ENCODE peak calls at places on chromosomes 3 and 15, in six cellular contexts. J is SK-N-MC, V is aorta, A is GM12865, Q is endothelial cell of umbilical vein, F is heart left ventricle. R is an unnamed sample.

GRCh38 chr3:168812234-168812633 is 716.5 kb upstream of the GOLIM4 start:
- DNase-seq in J (no peak), V (no peak), A (no peak), Q (no peak), F (no peak), R (no peak)

GRCh38 chr3:58021962-58022361 is 13.7 kb downstream of the FLNB start:
- DNase-seq in J (no peak), V (no peak), A (no peak), Q (no peak), F (no peak), R (no peak)

GRCh38 chr3:194314669-194315068 is 36.5 kb downstream of the CPN2 start:
- DNase-seq in J (no peak), V (peak), A (no peak), Q (no peak), F (no peak), R (no peak)

GRCh38 chr3:126341755-126342150 is 15.5 kb downstream of the KLF15 start:
- DNase-seq in J (no peak), V (no peak), A (no peak), Q (no peak), F (no peak), R (no peak)

GRCh38 chr3:63774776-63775175 is 44.3 kb upstream of the C3orf49 start:
- DNase-seq in J (no peak), V (no peak), A (no peak), Q (no peak), F (no peak), R (no peak)

GRCh38 chr3:25035511-25035910 is 392.6 kb upstream of the RARB start:
- DNase-seq in J (no peak), V (no peak), A (no peak), Q (no peak), F (no peak), R (no peak)

GRCh38 chr3:1118074-1118473 is 25.2 kb downstream of the CNTN6 start:
- DNase-seq in J (no peak), V (no peak), A (no peak), Q (no peak), F (no peak), R (no peak)

GRCh38 chr3:35224571-35225280 is 414.6 kb upstream of the ARPP21 start:
- DNase-seq in J (no peak), V (no peak), A (no peak), Q (no peak), F (no peak), R (no peak)

GRCh38 chr3:125146601-125147490 is 65.7 kb downstream of the SLC12A8 start:
- DNase-seq in J (no peak), V (no peak), A (peak), Q (no peak), F (no peak), R (no peak)

GRCh38 chr3:12557472-12558105 is 702 bp downstream of the MKRN2 start:
- DNase-seq in J (no peak), V (no peak), A (peak), Q (peak), F (no peak), R (no peak)

GRCh38 chr3:197125601-197126000 is 96.0 kb upstream of the MELTF start:
- DNase-seq in J (no peak), V (no peak), A (no peak), Q (no peak), F (no peak), R (no peak)

GRCh38 chr3:10450494-10451440 is 54.6 kb downstream of the ATP2B2 start:
- DNase-seq in J (no peak), V (no peak), A (no peak), Q (no peak), F (no peak), R (no peak)

GRCh38 chr15:100198442-100198841 is 143.3 kb downstream of the ADAMTS17 start:
- DNase-seq in J (no peak), V (no peak), A (no peak), Q (no peak), F (no peak), R (no peak)

GRCh38 chr3:15728766-15729165 is 69.0 kb downstream of the ANKRD28 start:
- DNase-seq in J (no peak), V (no peak), A (no peak), Q (no peak), F (no peak), R (no peak)

GRCh38 chr3:190807719-190808375 is 54.6 kb downstream of the GMNC start:
- DNase-seq in J (no peak), V (no peak), A (no peak), Q (no peak), F (peak), R (no peak)

GRCh38 chr3:152244156-152244888 is 24.4 kb upstream of the MBNL1 start:
- DNase-seq in J (no peak), V (no peak), A (peak), Q (no peak), F (no peak), R (no peak)

GRCh38 chr3:31562525-31562924 is 29.8 kb downstream of the STT3B start:
- DNase-seq in J (no peak), V (no peak), A (no peak), Q (no peak), F (no peak), R (no peak)

GRCh38 chr3:133595341-133595740 is 21.9 kb downstream of the CDV3 start:
- DNase-seq in J (no peak), V (no peak), A (no peak), Q (peak), F (no peak), R (no peak)

GRCh38 chr3:167785790-167786189 is 50.3 kb downstream of the SERPINI1 start:
- DNase-seq in J (no peak), V (no peak), A (no peak), Q (no peak), F (no peak), R (no peak)

GRCh38 chr3:194205675-194206133 is 69.8 kb downstream of the HES1 start:
- DNase-seq in J (peak), V (no peak), A (no peak), Q (peak), F (no peak), R (no peak)

GRCh38 chr3:195809291-195809785 is 2.4 kb downstream of the MUC4 start:
- DNase-seq in J (no peak), V (peak), A (no peak), Q (no peak), F (no peak), R (no peak)

GRCh38 chr3:195169011-195169410 is 101.9 kb downstream of the XXYLT1 start:
- DNase-seq in J (no peak), V (no peak), A (no peak), Q (no peak), F (no peak), R (no peak)

GRCh38 chr3:125322166-125322565 is 53.0 kb downstream of the ZNF148 start:
- DNase-seq in J (peak), V (no peak), A (no peak), Q (no peak), F (no peak), R (no peak)

GRCh38 chr3:124463234-124463633 is 267.0 kb upstream of the UMPS start:
- DNase-seq in J (no peak), V (no peak), A (no peak), Q (no peak), F (no peak), R (no peak)

GRCh38 chr3:188534633-188535032 is 380.7 kb downstream of the LPP start:
- DNase-seq in J (no peak), V (no peak), A (no peak), Q (no peak), F (no peak), R (no peak)

GRCh38 chr3:39249453-39250115 is 30.3 kb downstream of the CX3CR1 start:
- DNase-seq in J (no peak), V (no peak), A (peak), Q (no peak), F (peak), R (no peak)

GRCh38 chr3:41580274-41580959 is 381.1 kb downstream of the CTNNB1 start:
- DNase-seq in J (no peak), V (no peak), A (no peak), Q (no peak), F (no peak), R (no peak)

GRCh38 chr3:24123596-24123995 is 178.5 kb downstream of the NR1D2 start:
- DNase-seq in J (no peak), V (no peak), A (no peak), Q (no peak), F (no peak), R (no peak)

GRCh38 chr3:159565313-159565712 is 423.3 kb upstream of the IL12A start:
- DNase-seq in J (no peak), V (no peak), A (no peak), Q (no peak), F (no peak), R (no peak)

GRCh38 chr3:150599611-150600297 is 3.4 kb upstream of the SELENOT start:
- DNase-seq in J (no peak), V (no peak), A (peak), Q (peak), F (no peak), R (no peak)

DNA sequence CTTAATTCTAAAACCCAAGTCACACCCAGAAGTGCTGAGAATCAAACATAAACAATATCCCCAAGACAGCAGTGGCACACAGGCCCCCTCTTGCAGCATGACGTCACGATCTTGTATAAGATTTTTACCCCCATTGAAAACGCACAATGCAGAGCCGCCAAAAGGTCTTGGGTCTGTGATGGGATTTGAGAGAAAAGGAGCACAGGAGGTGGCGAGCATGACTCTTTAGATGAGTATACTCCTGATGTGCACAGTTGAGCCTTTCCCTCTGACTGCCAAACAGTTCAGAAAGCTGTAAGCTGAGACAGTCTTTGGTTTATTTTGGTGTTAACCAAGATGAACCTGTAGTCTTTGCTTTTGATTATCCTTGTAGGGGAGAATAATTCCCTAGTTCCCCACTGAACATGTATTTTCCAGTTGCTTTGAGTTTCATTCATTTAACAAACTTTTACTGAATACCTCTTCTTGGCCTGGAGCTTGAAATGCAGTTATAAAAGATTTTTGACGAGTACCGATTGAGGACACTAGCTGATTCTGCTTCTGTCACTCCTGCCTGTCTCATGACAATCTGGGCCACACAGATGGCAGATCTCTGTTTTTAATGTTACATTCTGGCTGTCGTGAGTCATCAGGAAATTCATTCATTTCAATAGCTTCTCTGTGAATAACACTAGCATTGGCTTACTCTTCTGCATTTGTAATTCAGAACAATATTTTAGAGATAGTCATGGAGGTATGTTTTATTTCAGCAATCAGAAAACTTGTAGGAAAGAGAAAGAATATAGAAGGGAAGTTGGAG is 28.9 kb downstream of the CFAP91 start:
- DNase-seq in J (no peak), V (no peak), A (no peak), Q (peak), F (no peak), R (no peak)
- H3K4me3 ChIP-seq in J (no peak), V (no peak), A (no peak), Q (no peak), F (no peak), R (no peak)

GRCh38 chr3:32780071-32780734 is 37.6 kb upstream of the TRIM71 start:
- DNase-seq in J (no peak), V (no peak), A (no peak), Q (no peak), F (no peak), R (no peak)
- H3K4me3 ChIP-seq in J (peak), V (no peak), A (no peak), Q (peak), F (peak), R (no peak)

GRCh38 chr3:162641317-162641716 is 1144.7 kb downstream of the OTOL1 start:
- DNase-seq in J (no peak), V (no peak), A (no peak), Q (no peak), F (no peak), R (no peak)
- H3K4me3 ChIP-seq in J (no peak), V (no peak), A (no peak), Q (no peak), F (no peak), R (no peak)

GRCh38 chr15:77060560-77060959 is 10.3 kb downstream of the TSPAN3 start:
- DNase-seq in J (no peak), V (no peak), A (no peak), Q (peak), F (no peak), R (no peak)
- H3K4me3 ChIP-seq in J (peak), V (no peak), A (peak), Q (no peak), F (no peak), R (no peak)